ENCODE peak calls at places on chromosomes 12 and 14, in seven cellular contexts. Z is GM20000; D is T-helper 2 cell; S is effector memory CD8-positive, alpha-beta T cell; M is ELF-1; V is COR-L47; U is stimulated activated CD4-positive, alpha-beta T cell treated with anti-CD3 and anti-CD28 coated beads, Interleukin-1b, Interleukin-23, amount 100 ng/mL, for 24 hours. G is an unnamed sample.

GRCh38 chr12:16407332-16407731 is 59.9 kb downstream of the MGST1 start:
- DNase-seq in Z (no peak), D (no peak), S (no peak), M (no peak), V (no peak), U (no peak), G (no peak)

GRCh38 chr12:2375871-2376270 is 323.1 kb downstream of the CACNA1C start:
- DNase-seq in Z (no peak), D (no peak), S (no peak), M (no peak), V (no peak), U (no peak), G (no peak)

GRCh38 chr14:24971255-24971654 is 78.7 kb downstream of the STXBP6 start:
- DNase-seq in Z (no peak), D (no peak), S (no peak), M (no peak), V (no peak), U (no peak), G (no peak)

GRCh38 chr12:45695035-45695434 is 34.5 kb upstream of the ARID2 start:
- DNase-seq in Z (no peak), D (no peak), S (no peak), M (no peak), V (no peak), U (no peak), G (no peak)

GRCh38 chr12:60197589-60197988 is 601.8 kb downstream of the SLC16A7 start:
- DNase-seq in Z (no peak), D (no peak), S (no peak), M (no peak), V (no peak), U (no peak), G (no peak)

GRCh38 chr14:93332032-93332852 is 594 bp downstream of the BTBD7 start:
- DNase-seq in Z (peak), D (no peak), S (peak), M (peak), V (peak), U (no peak), G (peak)

GRCh38 chr12:7542813-7543212 is 39.2 kb upstream of the CD163 start:
- DNase-seq in Z (no peak), D (no peak), S (no peak), M (no peak), V (no peak), U (no peak), G (no peak)

GRCh38 chr12:7155471-7156034 is 25.4 kb downstream of the CLSTN3 start:
- DNase-seq in Z (no peak), D (no peak), S (no peak), M (no peak), V (no peak), U (no peak), G (no peak)

GRCh38 chr12:113271853-113272561 is 50.7 kb downstream of the TPCN1 start:
- DNase-seq in Z (peak), D (no peak), S (no peak), M (peak), V (no peak), U (no peak), G (no peak)

GRCh38 chr12:54306925-54307731 is 6.3 kb upstream of the NFE2 start:
- DNase-seq in Z (no peak), D (no peak), S (no peak), M (no peak), V (no peak), U (no peak), G (peak)

GRCh38 chr12:24608637-24609285 is 340.1 kb downstream of the BCAT1 start:
- DNase-seq in Z (no peak), D (no peak), S (no peak), M (no peak), V (no peak), U (no peak), G (no peak)

GRCh38 chr12:29750928-29751220 is 32.9 kb downstream of the TMTC1 start:
- DNase-seq in Z (no peak), D (no peak), S (no peak), M (no peak), V (no peak), U (no peak), G (no peak)

GRCh38 chr12:5262450-5262849 is 169.5 kb upstream of the NTF3 start:
- DNase-seq in Z (no peak), D (no peak), S (no peak), M (no peak), V (no peak), U (no peak), G (no peak)

GRCh38 chr12:14843425-14843887 is at the start of gene ART4:
- DNase-seq in Z (no peak), D (no peak), S (no peak), M (peak), V (no peak), U (no peak), G (no peak)

GRCh38 chr12:55847033-55847432 is 4.3 kb upstream of the MMP19 start:
- DNase-seq in Z (no peak), D (no peak), S (no peak), M (no peak), V (no peak), U (no peak), G (no peak)

GRCh38 chr12:110183386-110183785 is 59.2 kb downstream of the IFT81 start:
- DNase-seq in Z (no peak), D (no peak), S (no peak), M (no peak), V (no peak), U (no peak), G (no peak)